ENCODE peak calls at places on chromosomes 3 and 15, in six cellular contexts. M, F, B, U, X and W are unnamed samples.

GRCh38 chr3:141066593-141066860 is 15.4 kb downstream of the SPSB4 start:
- DNase-seq in X (no peak), M (no peak), B (no peak), U (no peak), F (no peak), W (no peak)

GRCh38 chr3:51311055-51311454 is 74.0 kb upstream of the MANF start:
- DNase-seq in X (no peak), F (peak), B (no peak), M (peak), U (peak), W (peak)

GRCh38 chr15:80580107-80580506 is 115.0 kb upstream of the ABHD17C start:
- DNase-seq in F (no peak), U (no peak), B (no peak), M (no peak), X (no peak), W (no peak)

GRCh38 chr3:9878700-9879099 is 1.4 kb downstream of the CIDEC start:
- DNase-seq in F (no peak), M (no peak), B (no peak), X (no peak), U (peak), W (no peak)

GRCh38 chr15:98682992-98683701 is 34.8 kb downstream of the IGF1R start:
- DNase-seq in X (no peak), U (no peak), M (no peak), F (no peak), B (no peak), W (no peak)

GRCh38 chr15:70156781-70157261 is 59.1 kb upstream of the TLE3 start:
- DNase-seq in X (no peak), B (no peak), U (no peak), M (no peak), F (no peak), W (no peak)

GRCh38 chr3:20225769-20226168 is 39.8 kb upstream of the SGO1 start:
- DNase-seq in F (peak), M (no peak), U (peak), X (no peak), B (no peak), W (no peak)

GRCh38 chr3:47266709-47267489 is 15.7 kb downstream of the KIF9 start:
- DNase-seq in X (peak), F (peak), B (no peak), U (peak), M (peak), W (no peak)

GRCh38 chr3:59678042-59678707 is 628.4 kb upstream of the CFAP20DC start:
- DNase-seq in U (no peak), M (no peak), F (no peak), B (no peak), X (no peak), W (no peak)

GRCh38 chr15:41935566-41936020 is 36.8 kb downstream of the EHD4 start:
- DNase-seq in M (no peak), U (no peak), F (no peak), B (no peak), X (no peak), W (no peak)

GRCh38 chr3:66048051-66048395 is 9.3 kb upstream of the MAGI1 start:
- DNase-seq in F (no peak), U (no peak), X (no peak), B (no peak), M (no peak), W (no peak)

GRCh38 chr15:87207945-87208580 is 1048.5 kb downstream of the NTRK3 start:
- DNase-seq in X (no peak), B (no peak), F (no peak), M (no peak), U (no peak), W (no peak)

GRCh38 chr3:11136871-11137626 is 17.2 kb upstream of the HRH1 start:
- DNase-seq in M (no peak), B (no peak), X (no peak), F (peak), U (peak), W (no peak)

GRCh38 chr15:39365161-39365560 is 215.7 kb upstream of the THBS1 start:
- DNase-seq in X (no peak), F (no peak), B (no peak), M (no peak), U (no peak), W (no peak)

GRCh38 chr15:95291878-95292472 is 1038.5 kb upstream of the NR2F2 start:
- DNase-seq in M (peak), F (peak), U (peak), X (no peak), B (no peak), W (no peak)

GRCh38 chr3:186519021-186519658 is 25.0 kb downstream of the CRYGS start:
- DNase-seq in U (no peak), F (no peak), M (no peak), X (peak), B (no peak), W (no peak)

GRCh38 chr3:64888165-64888564 is 200.4 kb upstream of the ADAMTS9 start:
- DNase-seq in M (no peak), X (no peak), B (no peak), U (no peak), F (no peak), W (no peak)

GRCh38 chr15:91549581-91549980 is 303.9 kb upstream of the SLCO3A1 start:
- DNase-seq in F (no peak), U (no peak), X (no peak), M (no peak), B (no peak), W (no peak)

GRCh38 chr3:159196316-159196715 is 394.5 kb downstream of the MFSD1 start:
- DNase-seq in X (no peak), B (no peak), M (no peak), F (no peak), U (no peak), W (no peak)

GRCh38 chr3:181486496-181486895 is 225.2 kb upstream of the SOX2 start:
- DNase-seq in F (no peak), B (no peak), U (no peak), M (no peak), X (no peak), W (no peak)

GRCh38 chr3:152113413-152113812 is 155.3 kb upstream of the MBNL1 start:
- DNase-seq in B (no peak), M (no peak), U (no peak), X (no peak), F (no peak), W (no peak)

GRCh38 chr15:90388462-90389182 is 580 bp downstream of the IQGAP1 start:
- DNase-seq in F (peak), M (peak), U (peak), X (no peak), B (no peak), W (peak)

GRCh38 chr3:151012753-151013152 is 40.2 kb upstream of the CLRN1 start:
- DNase-seq in B (no peak), U (no peak), M (no peak), X (no peak), F (no peak), W (no peak)

GRCh38 chr15:65209701-65210643 is 1.3 kb downstream of the CILP start:
- DNase-seq in F (no peak), B (no peak), X (no peak), M (no peak), U (no peak), W (no peak)

GRCh38 chr3:23004971-23005370 is 198.2 kb upstream of the UBE2E2 start:
- DNase-seq in F (no peak), U (peak), B (no peak), X (no peak), M (no peak), W (no peak)

GRCh38 chr15:52733078-52733477 is 53.9 kb upstream of the ATOSA start:
- DNase-seq in F (no peak), X (no peak), M (no peak), B (no peak), U (peak), W (no peak)

GRCh38 chr3:184663756-184664155 is 48.1 kb downstream of the MAGEF1 start:
- DNase-seq in F (no peak), U (no peak), M (no peak), B (no peak), X (no peak), W (no peak)

DNA sequence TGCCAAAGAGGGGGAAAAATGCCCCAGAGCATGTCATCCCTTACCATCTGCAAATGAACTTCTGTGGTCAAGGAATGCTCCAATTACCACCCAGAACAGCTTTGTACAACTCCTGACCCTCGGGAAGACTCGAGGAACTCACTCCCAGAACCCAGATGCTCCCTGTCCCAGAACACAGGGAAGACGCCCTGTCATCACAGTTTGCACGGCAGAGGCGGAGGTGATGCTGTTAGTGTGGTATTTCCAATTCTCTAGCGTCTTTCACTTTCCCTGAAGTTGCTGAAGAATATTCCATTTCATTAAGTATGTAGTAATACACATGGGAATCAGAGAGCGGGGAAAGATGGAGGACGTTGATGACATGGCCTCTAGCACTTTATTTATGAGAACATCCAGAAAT is 193.7 kb downstream of the TIGIT start:
- DNase-seq in B (no peak), M (no peak), X (no peak), F (no peak), U (no peak), W (no peak)
- TF ChIP-seq POLR2AphosphoS5 in B (no peak), M (no peak), X (no peak), F (no peak), U (no peak), W (no peak)

DNA sequence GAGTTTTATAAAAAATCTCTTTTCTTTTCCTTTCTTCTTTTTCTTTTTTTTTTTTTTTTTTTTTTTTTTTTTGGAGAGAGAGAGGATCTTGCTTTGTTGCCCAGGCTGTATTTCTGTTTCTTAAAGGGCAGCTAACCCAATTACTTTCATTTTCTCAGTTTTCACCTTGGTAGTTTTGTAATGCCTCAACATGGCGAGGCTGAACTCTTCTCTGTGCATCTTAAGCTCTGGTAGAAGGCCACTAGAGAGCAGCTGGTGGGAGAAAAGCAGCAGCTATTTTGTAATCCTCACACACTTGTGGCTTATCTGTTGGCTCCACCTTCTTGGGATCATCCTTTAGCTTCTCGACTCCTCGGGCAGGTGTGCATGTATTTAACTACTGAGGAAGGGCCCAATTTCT is 152.2 kb upstream of the MEIS2 start:
- DNase-seq in F (no peak), B (no peak), U (no peak), M (no peak), X (no peak), W (no peak)
- TF ChIP-seq TAF1 in F (no peak), B (no peak), U (no peak), M (no peak), X (no peak), W (no peak)

DNA sequence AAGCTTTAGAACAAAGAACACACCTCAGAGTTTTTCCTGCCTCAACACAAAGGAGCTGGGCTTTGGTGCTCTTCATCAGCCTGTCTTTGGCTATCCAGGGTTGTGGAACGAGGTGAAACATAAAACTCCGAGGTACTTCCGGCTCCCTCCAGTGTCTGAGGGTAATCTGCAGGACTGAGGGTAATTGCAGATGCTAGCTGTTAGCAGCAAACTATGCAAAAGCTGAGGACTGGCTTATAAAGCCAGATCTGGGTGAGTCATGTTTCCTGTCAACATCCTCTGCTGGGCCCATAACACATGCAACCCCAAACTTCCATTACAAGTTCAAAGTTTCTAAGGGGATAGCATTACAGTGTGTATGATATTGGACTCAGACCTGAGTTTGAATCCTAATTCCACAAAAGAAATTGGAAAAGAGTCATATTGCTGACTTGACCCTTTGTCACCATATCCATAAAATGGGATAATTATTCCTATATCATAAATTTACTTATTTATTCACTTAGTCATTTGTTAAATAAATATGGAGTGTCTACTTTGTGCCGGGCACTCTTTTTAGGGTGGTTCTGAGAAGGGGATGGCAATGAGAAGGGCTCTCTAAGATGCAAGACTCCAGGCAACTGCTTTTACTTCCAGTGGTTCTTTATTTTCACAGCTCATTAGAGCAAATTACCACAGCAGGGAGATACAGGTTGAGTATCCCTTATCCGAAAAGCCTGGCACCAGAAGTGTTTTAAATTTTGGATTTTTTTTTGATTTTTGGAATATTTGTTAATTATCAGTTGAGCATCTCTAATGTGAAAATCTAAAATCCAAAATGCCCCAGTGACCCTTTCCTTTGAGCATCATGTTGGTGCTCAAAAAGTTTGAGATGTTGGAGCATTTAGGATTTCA is 9.5 kb upstream of the TRIM69 start:
- DNase-seq in B (no peak), U (peak), X (peak), F (peak), M (no peak), W (no peak)
- TF ChIP-seq POLR2A in B (no peak), U (peak), X (peak), F (peak), M (peak), W (peak)

GRCh38 chr3:4814302-4814903 is 164.8 kb upstream of the BHLHE40 start:
- DNase-seq in M (no peak), U (no peak), B (no peak), F (peak), X (no peak), W (no peak)
- TF ChIP-seq POLR2AphosphoS5 in M (no peak), U (no peak), B (no peak), F (peak), X (no peak), W (no peak)

GRCh38 chr3:72698154-72698917 is 149.9 kb downstream of the SHQ1 start:
- DNase-seq in X (no peak), F (no peak), B (peak), M (no peak), U (no peak), W (no peak)
- TF ChIP-seq TAF1 in X (no peak), F (no peak), B (no peak), M (no peak), U (no peak), W (no peak)

GRCh38 chr3:13414040-13414729 is 5.9 kb downstream of the NUP210 start:
- DNase-seq in U (no peak), B (no peak), X (peak), M (peak), F (no peak), W (peak)
- TF ChIP-seq POLR2A in U (no peak), B (no peak), X (peak), M (peak), F (no peak), W (peak)

DNA sequence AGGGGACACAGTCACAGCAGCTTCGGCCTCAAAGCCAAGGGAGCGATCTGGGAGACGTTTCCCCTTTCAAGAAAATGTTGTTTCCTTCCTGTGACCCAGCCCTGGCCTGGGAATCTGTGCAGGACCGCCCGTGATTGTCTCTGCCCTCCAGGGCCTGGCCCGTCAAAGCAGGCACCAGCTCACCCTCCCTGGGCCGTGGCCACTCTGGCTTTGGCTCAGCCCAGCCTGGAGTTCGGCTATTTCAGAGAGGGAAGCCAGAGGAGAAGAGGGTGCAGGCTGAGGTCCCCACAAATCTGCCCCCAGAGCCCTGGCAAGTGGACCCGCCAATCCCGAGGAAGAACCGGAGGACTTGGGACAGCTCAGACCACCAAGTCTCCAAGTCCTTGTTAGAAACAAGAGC is 12.7 kb downstream of the GATA2 start:
- DNase-seq in M (no peak), F (no peak), B (no peak), X (no peak), U (no peak), W (no peak)
- TF ChIP-seq POLR2AphosphoS5 in M (no peak), F (no peak), B (no peak), X (no peak), U (no peak), W (no peak)